ENCODE peak calls at places on chromosome 10, in ten cellular contexts. U is NCI-H1417; J is ovary; N is AG04450; Y is T-helper 9 cell; Q is activated effector memory CD4-positive, alpha-beta T cell treated with anti-CD3 and anti-CD28 coated beads, Interleukin-2, amount 50 U/mL, for 16 hours; H is Ammon's horn; F is bronchial epithelial cell; W is T-helper 2 cell; X is activated naive CD8-positive, alpha-beta T cell treated with anti-CD3 and anti-CD28 coated beads for 36 hours. E is an unnamed sample.

GRCh38 chr10:124279882-124280281 is 138.8 kb downstream of the OAT start:
- DNase-seq in U (no peak), J (no peak), N (no peak), Y (no peak), Q (no peak), H (no peak), F (no peak), W (no peak), X (no peak), E (no peak)

GRCh38 chr10:44696496-44696895 is 214.6 kb upstream of the TMEM72 start:
- DNase-seq in U (no peak), J (no peak), N (no peak), Y (no peak), Q (no peak), H (no peak), F (no peak), W (no peak), X (no peak), E (no peak)

GRCh38 chr10:70559861-70560260 is 42.7 kb downstream of the PRF1 start:
- DNase-seq in U (no peak), J (no peak), N (no peak), Y (no peak), Q (no peak), H (no peak), F (no peak), W (no peak), X (no peak), E (no peak)

GRCh38 chr10:92880233-92880861 is 32.0 kb downstream of the EXOC6 start:
- DNase-seq in U (peak), J (no peak), N (peak), Y (no peak), Q (no peak), H (peak), F (peak), W (no peak), X (no peak), E (no peak)

GRCh38 chr10:4522296-4523000 is 303.6 kb upstream of the AKR1E2 start:
- DNase-seq in U (no peak), J (no peak), N (no peak), Y (no peak), Q (no peak), H (no peak), F (no peak), W (no peak), X (no peak), E (no peak)

GRCh38 chr10:100182281-100182680 is 3.5 kb downstream of the ERLIN1 start:
- DNase-seq in U (no peak), J (no peak), N (no peak), Y (no peak), Q (no peak), H (no peak), F (no peak), W (no peak), X (no peak), E (no peak)

GRCh38 chr10:123404357-123404756 is 250.2 kb downstream of the BUB3 start:
- DNase-seq in U (no peak), J (no peak), N (no peak), Y (no peak), Q (no peak), H (no peak), F (no peak), W (no peak), X (no peak), E (no peak)

GRCh38 chr10:63388421-63389031 is 77.3 kb downstream of the JMJD1C start:
- DNase-seq in U (no peak), J (no peak), N (no peak), Y (no peak), Q (no peak), H (no peak), F (no peak), W (no peak), X (no peak), E (no peak)

GRCh38 chr10:52442576-52442975 is 128.5 kb downstream of the DKK1 start:
- DNase-seq in U (no peak), J (no peak), N (no peak), Y (no peak), Q (no peak), H (no peak), F (peak), W (no peak), X (no peak), E (no peak)

GRCh38 chr10:132452216-132452650 is 55.2 kb downstream of the PWWP2B start:
- DNase-seq in U (peak), J (no peak), N (no peak), Y (no peak), Q (peak), H (peak), F (no peak), W (no peak), X (peak), E (no peak)

GRCh38 chr10:133366751-133367150 is 6.4 kb downstream of the ECHS1 start:
- DNase-seq in U (no peak), J (no peak), N (no peak), Y (no peak), Q (no peak), H (no peak), F (no peak), W (no peak), X (no peak), E (no peak)

GRCh38 chr10:76553700-76554470 is 1083.7 kb downstream of the KCNMA1 start:
- DNase-seq in U (no peak), J (no peak), N (no peak), Y (no peak), Q (no peak), H (no peak), F (no peak), W (no peak), X (no peak), E (no peak)

GRCh38 chr10:71357792-71358265 is 38.8 kb downstream of the SLC29A3 start:
- DNase-seq in U (no peak), J (peak), N (no peak), Y (no peak), Q (no peak), H (no peak), F (no peak), W (no peak), X (no peak), E (no peak)

E was measured in ecto neural progenitor cell.